ENCODE peak calls at places on chromosomes 7 and 10, in five cellular contexts. K is esophagus squamous epithelium, H is gastrocnemius medialis, D is HCT116, E is vagina. A is an unnamed sample.

GRCh38 chr10:131937832-131938231 is 37.0 kb downstream of the PPP2R2D start:
- DNase-seq in D (no peak), E (no peak), K (no peak), H (no peak), A (no peak)

GRCh38 chr7:18053177-18053928 is 25.7 kb upstream of the PRPS1L1 start:
- DNase-seq in H (no peak), K (no peak), E (no peak), D (no peak), A (no peak)

GRCh38 chr7:12584940-12585339 is 14.4 kb downstream of the SCIN start:
- DNase-seq in K (no peak), H (peak; percentile 22), E (no peak), D (no peak), A (peak; percentile 41)

GRCh38 chr7:111801277-111801676 is 239.0 kb upstream of the IMMP2L start:
- DNase-seq in H (no peak), D (no peak), K (no peak), E (no peak), A (no peak)

GRCh38 chr10:116469437-116469836 is 41.8 kb downstream of the PNLIPRP3 start:
- DNase-seq in K (no peak), E (no peak), D (no peak), H (no peak), A (no peak)

GRCh38 chr10:23294638-23295247 is 49.9 kb downstream of the C10orf67 start:
- DNase-seq in K (no peak), E (no peak), D (peak; percentile 10), H (no peak), A (no peak)

GRCh38 chr7:24828871-24829661 is 71.8 kb upstream of the GSDME start:
- DNase-seq in K (no peak), E (no peak), H (no peak), D (no peak), A (peak; percentile 10)

GRCh38 chr7:157497744-157498541 is 161.1 kb downstream of the DNAJB6 start:
- DNase-seq in D (no peak), E (no peak), K (no peak), H (no peak), A (peak; percentile 78)

GRCh38 chr10:45197816-45198595 is 117.4 kb downstream of the OR13A1 start:
- DNase-seq in H (no peak), K (no peak), D (no peak), E (no peak), A (no peak)

GRCh38 chr7:26891400-26892355 is 27.3 kb upstream of the SKAP2 start:
- DNase-seq in E (no peak), D (no peak), K (no peak), H (no peak), A (no peak)

GRCh38 chr7:131945313-131945831 is 388.9 kb upstream of the PODXL start:
- DNase-seq in H (no peak), K (no peak), E (peak; percentile 87), D (peak; percentile 15), A (no peak)

GRCh38 chr7:137903382-137904169 is 56.8 kb upstream of the DGKI start:
- DNase-seq in E (no peak), H (peak; percentile 56), D (peak; percentile 57), K (no peak), A (peak; percentile 89)

GRCh38 chr7:105473163-105473562 is 48.9 kb downstream of the PUS7 start:
- DNase-seq in K (no peak), E (no peak), D (no peak), H (peak; percentile 33), A (no peak)

GRCh38 chr10:90787906-90788491 is 69.8 kb downstream of the HTR7 start:
- DNase-seq in E (no peak), D (peak; percentile 27), K (no peak), H (no peak), A (no peak)

GRCh38 chr10:63197304-63198092 is 64.4 kb downstream of the NRBF2 start:
- DNase-seq in K (no peak), E (no peak), H (no peak), D (no peak), A (no peak)

GRCh38 chr7:105776068-105776790 is 100.2 kb downstream of the ATXN7L1 start:
- DNase-seq in E (no peak), D (peak; percentile 94), H (peak; percentile 73), K (no peak), A (no peak)

GRCh38 chr7:25173184-25173583 is 48.1 kb upstream of the CYCS start:
- DNase-seq in K (no peak), E (no peak), D (no peak), H (no peak), A (no peak)

GRCh38 chr7:1698951-1699350 is 28.9 kb downstream of the ELFN1 start:
- DNase-seq in E (no peak), K (no peak), D (no peak), H (no peak), A (peak; percentile 36)

GRCh38 chr7:70693300-70693689 is 438.6 kb upstream of the GALNT17 start:
- DNase-seq in D (no peak), H (no peak), K (no peak), E (no peak), A (no peak)
- H3K4me3 ChIP-seq in D (no peak overlapping the region), H (peak overlapping the region; percentile 70), K (peak overlapping the region; percentile 82), E (peak overlapping the region; percentile 75), A (peak overlapping the region; percentile 91)

DNA sequence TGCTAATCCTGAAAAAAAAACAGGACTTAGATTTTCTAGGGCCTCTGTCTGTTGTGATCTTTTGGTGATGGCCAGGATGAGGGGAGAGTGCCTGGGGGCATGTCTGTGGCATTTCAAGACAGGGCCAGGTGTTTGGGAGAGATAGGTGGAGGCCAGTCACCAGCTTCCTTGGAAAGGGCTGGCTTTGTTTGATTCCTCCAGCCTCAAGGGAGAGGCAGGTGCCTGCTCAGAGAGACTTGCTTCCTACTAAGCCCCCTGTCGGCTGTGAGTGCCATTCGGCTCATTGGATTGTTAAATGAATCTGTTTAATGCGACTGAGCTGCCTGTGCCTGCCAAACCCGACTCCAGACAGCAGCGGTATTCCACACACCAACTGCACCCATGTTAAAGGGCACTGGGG is 304.1 kb upstream of the COBL start:
- DNase-seq in E (no peak), H (no peak), D (no peak), K (no peak), A (no peak)
- TF ChIP-seq CTCF in E (no peak), H (no peak), D (no peak), K (no peak), A (no peak)

GRCh38 chr10:1045415-1045814 is 3.5 kb downstream of the IDI1 start:
- DNase-seq in E (no peak), K (no peak), D (no peak), H (no peak), A (no peak)

GRCh38 chr10:1041514-1041913 is 7.4 kb downstream of the IDI1 start:
- DNase-seq in K (no peak), E (no peak), H (no peak), D (no peak), A (no peak)

GRCh38 chr10:1044964-1045363 is 4.0 kb downstream of the IDI1 start:
- DNase-seq in H (no peak), E (no peak), K (no peak), D (no peak), A (no peak)

GRCh38 chr10:1044146-1044545 is 4.8 kb downstream of the IDI1 start:
- DNase-seq in K (no peak), E (no peak), D (no peak), H (peak; percentile 55), A (no peak)

DNA sequence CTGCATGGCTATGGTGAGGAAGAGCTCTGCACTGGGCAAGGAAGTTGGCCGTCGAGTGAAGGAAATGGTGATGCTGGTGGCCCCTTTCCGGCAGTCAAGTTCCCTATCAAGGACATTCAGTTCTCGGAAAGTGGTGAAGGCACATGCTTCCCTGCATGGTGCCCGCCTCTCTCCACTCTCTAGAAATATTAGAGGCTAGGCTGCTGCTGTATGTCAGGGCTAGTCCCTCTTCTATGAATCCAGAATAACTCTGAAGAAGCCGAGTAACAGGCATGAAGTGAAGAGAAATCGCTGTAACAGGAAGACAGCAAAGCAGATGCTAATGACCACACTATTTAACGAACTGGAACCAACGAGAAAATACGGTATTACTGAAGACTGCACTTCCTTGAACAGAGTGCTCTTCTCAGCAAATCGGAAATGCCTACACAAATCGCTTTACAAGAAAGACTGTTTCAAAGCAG is 5.4 kb downstream of the IDI1 start:
- DNase-seq in K (no peak), E (no peak), H (peak; percentile 47), D (no peak), A (peak; percentile 40)
- TF ChIP-seq POLR2A in K (peak; percentile 63), E (no peak), H (peak; percentile 15), D (no peak), A (no peak)

DNA sequence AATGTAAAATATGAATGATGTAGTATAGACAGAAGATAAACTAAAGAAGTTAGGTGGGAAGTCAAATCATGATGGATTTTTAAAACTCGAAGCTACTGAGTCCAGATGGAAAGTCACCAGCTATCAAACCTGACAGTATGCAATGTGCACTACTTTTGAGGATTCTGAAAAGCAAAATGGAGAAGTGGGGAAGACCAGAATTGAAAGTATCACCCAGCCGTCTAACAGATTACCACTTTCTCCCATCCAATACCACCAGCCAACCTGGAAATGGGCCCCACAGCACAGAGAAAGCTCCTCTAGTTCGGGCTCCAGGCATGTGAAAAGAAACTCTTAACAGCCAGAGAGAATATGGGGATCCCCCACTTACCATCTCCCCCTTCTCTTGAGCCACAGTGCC is 67.9 kb upstream of the SRRM3 start:
- DNase-seq in D (no peak), H (no peak), E (no peak), K (no peak), A (no peak)
- H3K4me3 ChIP-seq in D (no peak overlapping the region), H (no peak overlapping the region), E (no peak overlapping the region), K (no peak overlapping the region), A (no peak overlapping the region)

A was measured in lower leg skin.